ENCODE peak calls at places on chromosomes 4 and X, in six cellular contexts. I is GM12878, T is H1, X is GM23338, L is astrocyte, B is PC-3. V is an unnamed sample. For H4K20me1, the result is how much of the 10 kb centered on the place peaks cover.

GRCh38 chr4:39976945-39977488 is 694 bp downstream of the PDS5A start:
- DNase-seq in I (no peak), T (no peak), X (peak), L (no peak), B (no peak), V (no peak)

GRCh38 chr4:78552398-78553396 is 1.1 kb downstream of the ANXA3 start:
- DNase-seq in I (no peak), T (no peak), X (peak), L (peak), B (peak), V (peak)

GRCh38 chr4:70654605-70655011 is 11.7 kb downstream of the JCHAIN start:
- DNase-seq in I (no peak), T (no peak), X (no peak), L (no peak), B (no peak), V (no peak)

GRCh38 chrX:148135738-148136137 is 154.6 kb downstream of the FMR1NB start:
- DNase-seq in I (no peak), T (no peak), X (no peak), L (peak), B (peak), V (no peak)

GRCh38 chr4:131644619-131645018 is 1504.5 kb upstream of the PCDH10 start:
- DNase-seq in I (no peak), T (peak), X (peak), L (no peak), B (peak), V (peak)

GRCh38 chrX:33447285-33447684 is 235.9 kb upstream of the DMD start:
- DNase-seq in I (no peak), T (no peak), X (no peak), L (no peak), B (no peak), V (no peak)

GRCh38 chrX:97446298-97446882 is 562.7 kb downstream of the RPA4 start:
- DNase-seq in I (no peak), T (no peak), X (peak), L (peak), B (peak), V (no peak)

GRCh38 chr4:17721496-17722360 is 59.7 kb downstream of the FAM184B start:
- DNase-seq in I (no peak), T (peak), X (no peak), L (peak), B (peak), V (no peak)

GRCh38 chrX:131988236-131988635 is 34.9 kb upstream of the STK26 start:
- DNase-seq in I (no peak), T (no peak), X (no peak), L (no peak), B (no peak), V (no peak)

GRCh38 chr4:7299908-7300710 is 107.8 kb downstream of the SORCS2 start:
- DNase-seq in I (no peak), T (no peak), X (no peak), L (no peak), B (no peak), V (no peak)

GRCh38 chr4:77022581-77023133 is 53.1 kb downstream of the CCNI start:
- DNase-seq in I (no peak), T (no peak), X (peak), L (peak), B (no peak), V (no peak)

GRCh38 chr4:47145630-47146029 is 114.3 kb downstream of the GABRB1 start:
- DNase-seq in I (peak), T (no peak), X (peak), L (peak), B (no peak), V (no peak)

GRCh38 chrX:136039968-136040367 is 54.7 kb downstream of the SLC9A6 start:
- DNase-seq in I (no peak), T (no peak), X (no peak), L (peak), B (no peak), V (no peak)

DNA sequence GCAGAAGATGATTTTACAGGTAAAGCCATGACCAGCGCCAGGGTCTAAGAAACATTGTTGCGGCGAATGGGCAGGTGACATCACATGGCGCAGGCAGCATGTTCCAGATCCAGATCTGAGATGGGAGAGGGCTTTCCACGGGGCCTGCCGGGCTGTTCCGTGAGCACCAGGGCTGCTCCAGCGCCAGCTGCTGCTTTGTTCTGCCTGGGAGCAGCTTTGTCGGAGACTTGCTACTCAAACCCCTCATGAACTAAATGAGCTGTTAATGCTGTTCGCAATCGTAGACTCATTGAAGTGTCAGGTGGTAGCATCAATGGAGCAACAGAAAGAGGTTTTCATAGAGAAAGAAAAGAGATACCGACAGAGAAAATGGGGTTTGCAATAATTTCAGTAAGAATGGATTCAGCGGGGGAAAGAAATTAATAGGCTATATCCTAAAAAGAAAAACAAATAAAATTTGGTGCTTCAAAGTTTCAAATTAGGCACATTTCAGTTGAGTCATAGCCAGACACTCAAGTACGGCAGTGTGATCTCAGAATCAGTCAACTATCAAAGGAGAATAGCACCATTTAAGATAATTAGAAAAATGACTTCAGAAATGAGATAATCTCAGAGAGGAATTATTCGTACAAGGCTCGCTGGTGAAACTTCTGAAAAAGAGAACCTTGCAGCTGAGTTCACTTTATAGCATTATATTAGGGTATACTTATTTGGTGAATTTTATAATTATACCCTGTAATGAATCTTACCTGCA is 23.9 kb downstream of the SORBS2 start:
- DNase-seq in I (no peak), T (no peak), X (no peak), L (no peak), B (no peak), V (no peak)
- TF ChIP-seq EZH2 in I (no peak), T (no peak), X (no peak), L (no peak), B (no peak), V (no peak)

DNA sequence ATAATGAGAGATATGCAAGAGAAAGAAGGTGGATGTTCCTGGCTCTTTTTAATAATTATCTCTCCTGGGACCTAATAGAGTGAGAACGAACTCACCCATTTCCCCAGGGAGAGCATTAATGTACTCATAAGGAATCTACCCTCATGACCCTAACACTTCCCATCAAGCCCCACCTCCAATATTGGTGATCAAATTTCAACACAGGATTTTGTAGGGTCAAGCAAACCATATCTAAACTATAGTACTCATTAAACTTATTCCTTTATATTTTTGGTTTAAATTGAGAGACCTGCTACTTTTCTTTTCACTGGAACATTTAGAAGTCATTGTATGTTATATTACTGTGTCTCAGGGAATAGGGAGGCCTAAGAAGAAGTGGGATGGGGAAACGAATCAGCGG is 2.6 kb downstream of the UGT2A3 start:
- DNase-seq in I (no peak), T (no peak), X (no peak), L (no peak), B (no peak), V (no peak)
- H3K4me3 ChIP-seq in I (no peak), T (no peak), X (no peak), L (no peak), B (no peak), V (no peak)

GRCh38 chr4:56979674-56980073 is 978 bp downstream of the POLR2B start:
- DNase-seq in I (no peak), T (no peak), X (peak), L (no peak), B (peak), V (no peak)
- H4K20me1 ChIP-seq in I (under half), T (under half), X (half or more), L (half or more), B (under half), V (half or more)

DNA sequence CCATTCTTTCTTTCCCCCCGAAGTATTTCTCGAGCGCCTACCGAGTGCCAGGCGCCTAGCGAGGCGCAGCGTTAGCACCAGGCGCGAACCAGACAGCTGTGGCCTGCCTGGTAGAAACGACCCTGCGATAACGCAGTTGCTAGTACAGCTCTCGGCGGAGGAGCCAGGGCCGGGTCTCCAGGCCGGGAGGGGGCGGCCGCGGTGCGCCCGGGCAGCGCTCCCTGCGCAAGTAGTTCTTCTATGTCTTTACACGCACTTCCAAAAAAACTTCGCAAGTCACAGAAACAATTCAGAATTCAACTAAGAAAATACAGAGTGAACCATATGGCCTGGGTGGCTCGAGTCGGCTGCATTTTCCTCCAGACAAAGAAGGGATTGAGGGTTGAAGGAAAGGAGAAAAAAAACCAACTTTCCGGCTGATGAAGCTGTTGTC is 7.0 kb upstream of the NEUROG2 start:
- DNase-seq in I (no peak), T (peak), X (peak), L (peak), B (no peak), V (no peak)
- TF ChIP-seq EZH2 in I (no peak), T (no peak), X (peak), L (peak), B (no peak), V (no peak)